ENCODE peak calls at places on chromosome 7, in four cellular contexts. I is choroid plexus epithelial cell, L is adrenal gland, Y is left ventricle myocardium inferior. G is an unnamed sample.

GRCh38 chr7:128867842-128868623 is 5.4 kb downstream of the ATP6V1F start:
- DNase-seq in L (no peak), Y (no peak), I (peak; percentile 32), G (no peak)

GRCh38 chr7:41711283-41712064 is 8.6 kb upstream of the INHBA start:
- DNase-seq in Y (no peak), I (peak; percentile 54), L (no peak), G (no peak)

GRCh38 chr7:150657526-150657925 is 25.3 kb upstream of the GIMAP6 start:
- DNase-seq in Y (no peak), I (no peak), L (no peak), G (no peak)

GRCh38 chr7:628826-629225 is 97.7 kb upstream of the DNAAF5 start:
- DNase-seq in Y (no peak), L (no peak), I (no peak), G (no peak)

GRCh38 chr7:140638311-140638791 is 2.3 kb downstream of the DENND2A start:
- DNase-seq in I (peak; percentile 86), L (no peak), Y (no peak), G (peak; percentile 87)

GRCh38 chr7:101576993-101577392 is 52.1 kb downstream of the MYL10 start:
- DNase-seq in I (no peak), L (no peak), Y (no peak), G (no peak)

GRCh38 chr7:32661929-32662328 is 166.6 kb downstream of the AVL9 start:
- DNase-seq in Y (no peak), I (no peak), L (no peak), G (no peak)

GRCh38 chr7:106770191-106770590 is 94.9 kb upstream of the PIK3CG start:
- DNase-seq in I (peak; percentile 92), L (no peak), Y (no peak), G (peak; percentile 84)

GRCh38 chr7:27329917-27330316 is 87.3 kb downstream of the EVX1 start:
- DNase-seq in L (no peak), Y (no peak), I (peak; percentile 4), G (no peak)

GRCh38 chr7:77991656-77992055 is 193.1 kb downstream of the PHTF2 start:
- DNase-seq in Y (no peak), I (no peak), L (no peak), G (no peak)

GRCh38 chr7:77989981-77990566 is 191.5 kb downstream of the PHTF2 start:
- DNase-seq in Y (no peak), I (no peak), L (no peak), G (no peak)

GRCh38 chr7:77993823-77994222 is 195.2 kb downstream of the PHTF2 start:
- DNase-seq in Y (no peak), L (no peak), I (no peak), G (no peak)

GRCh38 chr7:77995717-77996116 is 197.1 kb downstream of the PHTF2 start:
- DNase-seq in I (peak; percentile 12), Y (no peak), L (no peak), G (no peak)
- TF ChIP-seq CTCF in I (peak; percentile 40), Y (no peak), L (no peak), G (peak; percentile 23)

GRCh38 chr7:76281706-76282343 is 20.6 kb upstream of the HSPB1 start:
- DNase-seq in I (no peak), L (no peak), Y (no peak), G (no peak)
- H3K4me3 ChIP-seq in I (peak overlapping the region; percentile 37), L (no peak overlapping the region), Y (peak overlapping the region; percentile 70), G (peak overlapping the region; percentile 45)

DNA sequence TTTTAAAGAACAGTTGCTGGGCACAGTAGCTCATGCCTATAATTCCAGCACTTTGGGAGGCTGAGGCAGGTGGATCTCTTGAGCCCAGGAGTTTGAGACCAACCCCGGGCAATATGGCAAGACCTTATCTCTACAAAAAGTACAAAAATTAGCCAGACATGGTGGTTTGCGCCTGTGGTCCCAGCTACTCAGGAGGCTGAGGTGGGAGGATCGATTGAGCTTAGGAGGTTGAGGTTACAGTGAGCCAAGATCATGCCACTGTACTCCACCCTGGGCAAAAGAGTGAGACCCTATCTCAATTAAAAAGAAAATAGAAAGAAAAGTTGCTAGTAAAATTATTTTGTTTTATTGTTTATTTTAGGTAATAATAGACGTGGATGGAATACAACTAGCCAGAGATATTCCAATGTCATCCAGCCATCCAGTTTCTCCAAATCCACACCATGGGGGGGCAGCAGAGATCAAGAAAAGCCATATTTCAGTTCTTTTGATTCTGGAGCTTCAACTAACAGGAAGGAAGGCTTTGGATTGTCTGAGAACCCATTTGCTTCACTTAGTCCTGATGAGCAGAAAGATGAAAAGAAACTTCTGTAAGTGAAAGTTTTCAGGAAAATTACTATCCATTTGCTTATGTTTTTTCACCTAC is 3.0 kb downstream of the NUP42 start:
- DNase-seq in Y (no peak), L (peak; percentile 72), I (peak; percentile 77), G (peak; percentile 62)
- TF ChIP-seq CTCF in Y (peak; percentile 67), L (no peak), I (peak; percentile 64), G (peak; percentile 77)

DNA sequence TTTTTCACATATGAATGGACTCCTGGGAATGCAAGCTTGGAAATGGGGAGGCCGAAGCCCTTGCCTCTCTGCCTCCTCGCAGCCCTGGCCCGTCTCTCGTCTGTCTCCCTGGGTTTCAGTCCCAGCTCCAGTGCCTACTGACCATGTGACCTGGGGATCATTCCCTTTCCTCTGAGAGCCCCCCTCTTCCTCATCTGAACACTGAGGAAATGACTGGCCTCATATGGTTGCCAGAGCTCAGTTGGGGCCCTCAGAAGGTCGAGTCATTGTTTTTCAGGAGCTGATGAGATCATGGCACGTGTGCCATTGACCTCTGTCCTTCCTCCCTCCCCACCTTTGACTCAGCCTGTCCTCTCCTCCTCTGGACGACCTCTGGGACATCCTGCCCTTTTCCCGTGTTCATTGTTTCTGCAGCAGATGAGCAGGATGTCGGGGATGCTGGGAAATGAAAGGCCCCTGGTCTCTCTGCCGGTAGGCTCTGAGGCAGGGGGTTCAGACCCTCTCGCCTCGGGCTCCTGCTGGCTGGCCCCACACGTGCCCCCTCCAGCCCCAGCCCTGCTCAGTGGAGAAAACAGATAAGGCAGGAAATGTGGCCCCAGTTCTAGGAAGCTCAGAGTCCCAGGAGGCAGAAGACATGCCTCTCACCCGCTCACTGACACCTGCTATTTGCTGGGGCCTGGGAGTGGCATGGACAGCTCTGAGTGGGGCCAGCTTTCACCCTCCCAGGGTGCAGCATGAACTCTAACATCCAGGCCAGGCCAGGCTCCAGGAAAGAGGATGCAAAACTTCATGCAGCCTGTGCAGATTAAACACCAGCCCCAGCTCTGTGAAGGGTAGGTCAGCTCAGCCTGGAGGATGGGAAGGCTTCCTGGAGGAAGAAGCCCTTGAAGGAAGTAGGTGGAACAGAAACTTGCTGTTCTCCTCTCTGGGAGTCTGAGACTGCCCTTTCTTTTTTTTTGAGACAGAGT is 8.3 kb upstream of the PPP1R35 start:
- DNase-seq in Y (no peak), L (peak; percentile 86), I (peak; percentile 61), G (peak; percentile 65)
- H3K4me3 ChIP-seq in Y (no peak overlapping the region), L (no peak overlapping the region), I (no peak overlapping the region), G (no peak overlapping the region)

DNA sequence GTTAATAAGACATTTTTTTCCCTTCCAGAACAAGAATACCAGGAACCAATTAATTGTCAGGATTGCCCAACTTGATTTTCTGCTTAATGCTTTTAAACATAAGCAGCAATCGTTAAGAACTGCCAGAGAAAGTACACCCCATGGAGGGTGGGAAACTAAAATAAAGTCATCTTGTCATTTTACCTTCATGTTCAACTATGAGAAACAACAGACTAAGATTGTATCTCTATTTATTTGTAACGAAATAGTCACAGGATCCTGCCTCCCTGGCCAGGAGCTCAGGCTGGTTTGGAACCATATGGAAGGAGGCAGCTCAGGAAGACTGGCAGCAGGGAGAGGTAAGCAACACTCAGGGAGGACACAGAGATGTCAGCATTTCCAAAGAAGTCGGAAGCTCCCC is 129.6 kb downstream of the TNS3 start:
- DNase-seq in I (no peak), Y (no peak), L (no peak), G (peak; percentile 19)
- TF ChIP-seq CTCF in I (no peak), Y (no peak), L (no peak), G (no peak)

GRCh38 chr7:137985253-137985896 is 16.5 kb downstream of the CREB3L2 start:
- DNase-seq in L (no peak), I (peak; percentile 91), Y (no peak), G (no peak)

GRCh38 chr7:137987563-137987962 is 14.3 kb downstream of the CREB3L2 start:
- DNase-seq in L (no peak), I (no peak), Y (no peak), G (no peak)

GRCh38 chr7:137985897-137986251 is 16.0 kb downstream of the CREB3L2 start:
- DNase-seq in I (no peak), L (no peak), Y (no peak), G (no peak)

GRCh38 chr7:137987011-137987334 is 14.9 kb downstream of the CREB3L2 start:
- DNase-seq in I (no peak), L (no peak), Y (no peak), G (peak; percentile 31)

DNA sequence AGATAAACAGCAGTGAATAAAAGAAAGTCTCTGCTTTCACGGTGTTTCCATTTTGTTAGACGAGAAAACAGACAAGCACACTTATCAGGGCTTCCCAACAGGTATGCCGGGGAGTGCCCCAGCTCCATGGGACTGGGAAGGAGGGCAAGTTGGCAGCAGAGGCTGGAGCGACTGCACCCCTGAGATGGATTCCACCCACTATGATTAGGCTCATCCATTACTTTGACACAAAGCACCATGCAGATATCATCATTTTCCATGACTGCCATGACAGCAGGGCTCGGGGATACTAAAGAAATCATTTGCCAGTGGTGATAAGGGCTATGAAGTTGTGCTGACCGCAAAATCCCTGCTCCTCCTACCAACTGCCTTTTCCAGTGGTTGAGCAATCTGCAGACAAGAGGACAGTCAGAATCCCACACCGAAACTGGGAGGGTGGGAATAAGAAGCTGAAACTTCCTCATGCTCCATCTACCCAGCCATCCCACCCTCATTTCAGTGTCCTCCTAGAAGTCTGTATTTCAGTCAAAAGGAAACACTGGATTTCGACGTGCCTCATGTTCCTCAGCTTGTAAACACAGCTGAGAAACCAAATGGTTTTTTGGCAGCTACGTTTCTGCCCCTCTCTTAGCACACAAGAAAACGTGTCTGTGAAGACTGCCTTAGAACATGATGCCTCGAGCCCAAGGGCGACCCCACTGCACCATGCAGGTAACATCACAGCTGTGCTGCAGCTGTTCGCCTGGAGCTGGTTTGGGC is 15.5 kb downstream of the CREB3L2 start:
- DNase-seq in Y (no peak), I (peak; percentile 86), L (peak; percentile 85), G (peak; percentile 84)
- H3K4me3 ChIP-seq in Y (no peak overlapping the region), I (peak overlapping the region; percentile 6), L (no peak overlapping the region), G (peak overlapping the region; percentile 34)